ENCODE peak calls at places on chromosomes 5 and 9, in five cellular contexts. B is sciatic nerve; N is stimulated activated CD4-positive, alpha-beta T cell treated with anti-CD3 and anti-CD28 coated beads, Interleukin-15, amount 100 ng/mL, for 48 hours; X is fibroblast of mammary gland; V is cardiac septum. Q is an unnamed sample.

GRCh38 chr9:109887079-109887478 is 107.1 kb downstream of the PALM2AKAP2 start:
- DNase-seq in B (no peak), N (no peak), X (peak; percentile 93), V (no peak), Q (no peak)

GRCh38 chr5:124887223-124887622 is 140.8 kb upstream of the ZNF608 start:
- DNase-seq in B (no peak), N (no peak), X (no peak), V (no peak), Q (no peak)

GRCh38 chr5:74866653-74867162 is 521 bp upstream of the FAM169A start:
- DNase-seq in B (no peak), N (no peak), X (no peak), V (no peak), Q (no peak)

GRCh38 chr9:36268007-36268427 is 9.8 kb upstream of the GNE start:
- DNase-seq in B (no peak), N (no peak), X (peak; percentile 71), V (no peak), Q (no peak)

GRCh38 chr5:32475338-32476097 is 31.0 kb upstream of the ZFR start:
- DNase-seq in B (no peak), N (no peak), X (no peak), V (no peak), Q (no peak)

GRCh38 chr5:113356487-113356886 is 78.3 kb downstream of the TSSK1B start:
- DNase-seq in B (no peak), N (no peak), X (no peak), V (no peak), Q (no peak)

GRCh38 chr5:92991681-92992472 is 589.1 kb downstream of the NR2F1-AS1 start:
- DNase-seq in B (no peak), N (no peak), X (peak; percentile 16), V (no peak), Q (no peak)

GRCh38 chr5:122915717-122916399 is 70.4 kb downstream of the SNX24 start:
- DNase-seq in B (no peak), N (no peak), X (no peak), V (no peak), Q (no peak)

GRCh38 chr9:72622186-72622585 is 100.8 kb downstream of the TMC1 start:
- DNase-seq in B (no peak), N (no peak), X (no peak), V (no peak), Q (no peak)

GRCh38 chr5:130333089-130333488 is 428.8 kb downstream of the CHSY3 start:
- DNase-seq in B (no peak), N (no peak), X (peak; percentile 77), V (no peak), Q (no peak)

GRCh38 chr5:31232273-31232888 is 38.9 kb downstream of the CDH6 start:
- DNase-seq in B (no peak), N (no peak), X (peak; percentile 54), V (no peak), Q (peak; percentile 70)

GRCh38 chr5:172958268-172959046 is 767 bp upstream of the RPL26L1 start:
- DNase-seq in B (peak; percentile 80), N (peak; percentile 58), X (peak; percentile 53), V (peak; percentile 88), Q (peak; percentile 73)

GRCh38 chr5:43227655-43228054 is 35.6 kb downstream of the NIM1K start:
- DNase-seq in B (no peak), N (no peak), X (peak; percentile 76), V (no peak), Q (no peak)

Q was measured in NCI-H345.